ENCODE peak calls at places on chromosomes 2 and 18, in four cellular contexts. One of them, this sample, is unnamed.

GRCh38 chr2:181876614-181877063 is 14.9 kb upstream of the ITPRID2 start:
- DNase-seq in H9: no peak
- DNase-seq in mesendoderm: no peak
- DNase-seq in H1: no peak
- DNase-seq in this sample: peak; percentile 68

GRCh38 chr2:28252308-28252707 is 140.3 kb upstream of the FOSL2 start:
- DNase-seq in H1: no peak
- DNase-seq in H9: no peak
- DNase-seq in mesendoderm: no peak
- DNase-seq in this sample: no peak

GRCh38 chr2:14628906-14629305 is 3.6 kb upstream of the LRATD1 start:
- DNase-seq in H1: no peak
- DNase-seq in mesendoderm: no peak
- DNase-seq in H9: no peak
- DNase-seq in this sample: no peak

GRCh38 chr2:146295080-146295670 is 1549.7 kb upstream of the ACVR2A start:
- DNase-seq in H1: no peak
- DNase-seq in mesendoderm: peak; percentile 36
- DNase-seq in H9: no peak
- DNase-seq in this sample: no peak

GRCh38 chr18:9419956-9420631 is 55.2 kb upstream of the RALBP1 start:
- DNase-seq in H1: no peak
- DNase-seq in mesendoderm: no peak
- DNase-seq in H9: no peak
- DNase-seq in this sample: peak; percentile 33

GRCh38 chr2:216621292-216621691 is 11.9 kb upstream of the IGFBP2 start:
- DNase-seq in H1: no peak
- DNase-seq in mesendoderm: no peak
- DNase-seq in H9: no peak
- DNase-seq in this sample: no peak

GRCh38 chr2:174878537-174879147 is 114.4 kb upstream of the CHRNA1 start:
- DNase-seq in H1: no peak
- DNase-seq in mesendoderm: no peak
- DNase-seq in H9: no peak
- DNase-seq in this sample: peak; percentile 49

GRCh38 chr2:102239344-102239743 is 52.5 kb downstream of the IL1RL2 start:
- DNase-seq in H1: no peak
- DNase-seq in mesendoderm: no peak
- DNase-seq in H9: no peak
- DNase-seq in this sample: no peak

GRCh38 chr2:233422050-233422639 is 67.9 kb downstream of the DGKD start:
- DNase-seq in H9: no peak
- DNase-seq in H1: peak; percentile 42
- DNase-seq in mesendoderm: no peak
- DNase-seq in this sample: no peak

GRCh38 chr18:38688402-38688801 is 1122.8 kb upstream of the CELF4 start:
- DNase-seq in H1: no peak
- DNase-seq in H9: no peak
- DNase-seq in mesendoderm: no peak
- DNase-seq in this sample: no peak

GRCh38 chr2:136932700-136933099 is 167.4 kb downstream of the THSD7B start:
- DNase-seq in H1: peak; percentile 50
- DNase-seq in mesendoderm: peak; percentile 72
- DNase-seq in H9: peak; percentile 45
- DNase-seq in this sample: no peak

GRCh38 chr2:4340536-4340935 is 637.2 kb downstream of the DCDC2C start:
- DNase-seq in H1: no peak
- DNase-seq in H9: no peak
- DNase-seq in mesendoderm: no peak
- DNase-seq in this sample: no peak

GRCh38 chr2:71933467-71934319 is 214.0 kb downstream of the CYP26B1 start:
- DNase-seq in H1: peak; percentile 35
- DNase-seq in mesendoderm: peak; percentile 72
- DNase-seq in H9: peak; percentile 34
- DNase-seq in this sample: no peak

GRCh38 chr18:7980136-7980535 is 413.0 kb downstream of the PTPRM start:
- DNase-seq in H1: peak; percentile 55
- DNase-seq in H9: peak; percentile 47
- DNase-seq in mesendoderm: peak; percentile 57
- DNase-seq in this sample: no peak

GRCh38 chr2:151277011-151277410 is 12.5 kb downstream of the NMI start:
- DNase-seq in mesendoderm: no peak
- DNase-seq in H1: no peak
- DNase-seq in H9: no peak
- DNase-seq in this sample: no peak

GRCh38 chr2:124254621-124255020 is 229.5 kb downstream of the CNTNAP5 start:
- DNase-seq in H1: no peak
- DNase-seq in H9: no peak
- DNase-seq in mesendoderm: no peak
- DNase-seq in this sample: peak; percentile 21

GRCh38 chr2:4909486-4909885 is 782.7 kb upstream of the SOX11 start:
- DNase-seq in mesendoderm: no peak
- DNase-seq in H1: no peak
- DNase-seq in H9: no peak
- DNase-seq in this sample: no peak

GRCh38 chr2:46850742-46851141 is 64.9 kb downstream of the MCFD2 start:
- DNase-seq in mesendoderm: no peak
- DNase-seq in H1: no peak
- DNase-seq in H9: no peak
- DNase-seq in this sample: peak; percentile 97

GRCh38 chr2:98383166-98383565 is 36.9 kb downstream of the CNGA3 start:
- DNase-seq in H1: peak; percentile 37
- DNase-seq in H9: no peak
- DNase-seq in mesendoderm: peak; percentile 67
- DNase-seq in this sample: no peak

GRCh38 chr18:12307251-12307736 is 747 bp upstream of the TUBB6 start:
- DNase-seq in mesendoderm: peak; percentile 71
- DNase-seq in H9: no peak
- DNase-seq in H1: no peak
- DNase-seq in this sample: peak; percentile 76

GRCh38 chr18:4108016-4108415 is 347.1 kb downstream of the DLGAP1 start:
- DNase-seq in H9: no peak
- DNase-seq in mesendoderm: peak; percentile 74
- DNase-seq in H1: no peak
- DNase-seq in this sample: no peak

GRCh38 chr2:101753207-101753616 is 55.7 kb downstream of the MAP4K4 start:
- DNase-seq in H9: no peak
- DNase-seq in mesendoderm: no peak
- DNase-seq in H1: no peak
- DNase-seq in this sample: peak; percentile 46

GRCh38 chr18:34223164-34223892 is 1.4 kb downstream of the NOL4 start:
- DNase-seq in H9: peak; percentile 76
- DNase-seq in H1: peak; percentile 82
- DNase-seq in mesendoderm: peak; percentile 71
- DNase-seq in this sample: no peak

GRCh38 chr2:119766944-119767343 is 7.2 kb downstream of the PTPN4 start:
- DNase-seq in mesendoderm: peak; percentile 30
- DNase-seq in H9: no peak
- DNase-seq in H1: no peak
- DNase-seq in this sample: no peak

GRCh38 chr18:70421471-70421870 is 132.6 kb downstream of the SOCS6 start:
- DNase-seq in H1: no peak
- DNase-seq in mesendoderm: no peak
- DNase-seq in H9: no peak
- DNase-seq in this sample: peak; percentile 45

GRCh38 chr18:31617029-31617717 is 25.5 kb downstream of the TTR start:
- DNase-seq in H9: no peak
- DNase-seq in H1: no peak
- DNase-seq in mesendoderm: no peak
- DNase-seq in this sample: no peak

GRCh38 chr2:57981369-57981768 is 65.2 kb upstream of the VRK2 start:
- DNase-seq in mesendoderm: no peak
- DNase-seq in H9: no peak
- DNase-seq in H1: no peak
- DNase-seq in this sample: peak; percentile 61

GRCh38 chr18:58064406-58064998 is 20.5 kb downstream of the NEDD4L start:
- DNase-seq in mesendoderm: no peak
- DNase-seq in H1: no peak
- DNase-seq in H9: no peak
- DNase-seq in this sample: peak; percentile 39

GRCh38 chr2:63861220-63861822 is 19.6 kb downstream of the UGP2 start:
- DNase-seq in H1: no peak
- DNase-seq in mesendoderm: peak; percentile 81
- DNase-seq in H9: no peak
- DNase-seq in this sample: peak; percentile 58

GRCh38 chr2:39696072-39696471 is 30.4 kb downstream of the TMEM178A start:
- DNase-seq in mesendoderm: peak; percentile 87
- DNase-seq in H9: no peak
- DNase-seq in H1: no peak
- DNase-seq in this sample: peak; percentile 93

GRCh38 chr2:227877359-227878309 is 6.2 kb downstream of the DAW1 start:
- DNase-seq in mesendoderm: no peak
- DNase-seq in H9: no peak
- DNase-seq in H1: no peak
- DNase-seq in this sample: no peak

DNA sequence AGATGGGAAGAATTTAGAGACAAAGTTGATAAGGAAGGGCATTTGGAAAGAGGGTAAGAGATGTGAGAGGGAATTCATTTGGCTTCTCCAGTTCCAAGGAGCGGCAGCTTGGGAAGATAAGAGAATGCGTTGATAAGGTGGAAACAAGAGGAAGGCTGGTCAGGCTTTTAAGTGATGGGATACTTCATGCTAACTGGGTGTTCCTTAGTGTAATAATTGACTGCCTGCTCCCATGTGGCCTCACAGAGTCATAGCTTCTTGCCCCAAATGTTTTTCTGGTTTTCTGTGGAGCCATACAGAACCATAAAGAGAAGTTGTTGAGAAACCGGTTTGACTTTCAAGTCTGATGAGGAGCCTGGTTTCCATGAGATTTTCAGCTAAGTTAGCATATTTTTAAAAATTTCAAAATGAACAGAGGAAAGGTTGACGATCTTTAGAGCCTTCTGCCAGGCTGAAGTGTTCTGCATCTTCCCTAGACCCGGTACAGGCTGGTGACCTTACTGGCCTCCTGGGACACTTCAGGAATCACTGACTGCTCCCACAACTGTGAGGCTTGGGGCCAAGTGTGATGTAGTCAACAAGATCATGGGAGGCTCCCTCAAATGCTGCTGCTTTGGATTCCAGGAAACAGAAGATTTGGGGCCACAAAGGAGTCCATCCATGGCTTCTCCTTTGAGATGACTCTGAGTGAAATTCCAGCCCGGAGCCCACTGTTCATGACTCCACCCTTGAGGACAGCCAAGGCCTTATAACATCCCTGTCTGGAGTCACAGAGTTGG is 97.6 kb upstream of the ZFP36L2 start:
- DNase-seq in H9: no peak
- DNase-seq in mesendoderm: peak; percentile 59
- DNase-seq in H1: no peak
- DNase-seq in this sample: no peak
- H3K4ac ChIP-seq in H9: no peak overlapping the region
- H3K4ac ChIP-seq in mesendoderm: no peak overlapping the region
- H3K4ac ChIP-seq in H1: no peak overlapping the region
- H3K4ac ChIP-seq in this sample: no peak overlapping the region

DNA sequence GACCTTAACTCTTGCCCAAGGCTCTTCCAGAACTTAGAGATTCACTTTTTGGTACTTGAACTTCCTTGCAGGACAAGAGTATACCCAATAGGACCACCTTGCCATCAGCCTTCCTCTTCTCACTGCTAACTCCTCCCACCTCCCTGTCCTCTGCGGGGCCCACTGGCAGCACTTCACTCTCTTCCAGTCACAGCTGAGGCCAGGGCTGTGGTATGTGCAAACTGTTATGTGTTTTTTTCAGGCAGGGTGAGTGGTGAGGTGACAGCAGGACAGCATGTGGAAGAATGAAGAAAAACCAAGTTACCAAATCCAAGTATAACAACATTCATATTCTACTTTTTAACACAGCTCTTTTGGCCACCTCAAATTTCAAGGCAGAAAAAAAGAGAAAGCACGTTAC is 605.1 kb upstream of the SYT4 start:
- DNase-seq in mesendoderm: no peak
- DNase-seq in H9: no peak
- DNase-seq in H1: no peak
- DNase-seq in this sample: no peak
- H3K56ac ChIP-seq in mesendoderm: no peak overlapping the region
- H3K56ac ChIP-seq in H9: no peak overlapping the region
- H3K56ac ChIP-seq in H1: no peak overlapping the region
- H3K56ac ChIP-seq in this sample: no peak overlapping the region

GRCh38 chr18:50398099-50398498 is 23.3 kb downstream of the SKA1 start:
- DNase-seq in H9: no peak
- DNase-seq in H1: no peak
- DNase-seq in mesendoderm: peak; percentile 74
- DNase-seq in this sample: no peak
- H4K8ac ChIP-seq in H9: no peak overlapping the region
- H4K8ac ChIP-seq in H1: no peak overlapping the region
- H4K8ac ChIP-seq in mesendoderm: no peak overlapping the region
- H4K8ac ChIP-seq in this sample: no peak overlapping the region

GRCh38 chr2:118014492-118014824 is 588 bp upstream of the CCDC93 start:
- DNase-seq in mesendoderm: no peak
- DNase-seq in H1: no peak
- DNase-seq in H9: no peak
- DNase-seq in this sample: no peak

GRCh38 chr2:118016911-118017310 is 3.0 kb upstream of the CCDC93 start:
- DNase-seq in mesendoderm: no peak
- DNase-seq in H1: no peak
- DNase-seq in H9: no peak
- DNase-seq in this sample: no peak

GRCh38 chr2:118013221-118013723 is 598 bp downstream of the CCDC93 start:
- DNase-seq in H9: peak; percentile 48
- DNase-seq in H1: peak; percentile 71
- DNase-seq in mesendoderm: peak; percentile 40
- DNase-seq in this sample: no peak

GRCh38 chr2:118012778-118013177 is 1.1 kb downstream of the CCDC93 start:
- DNase-seq in mesendoderm: peak; percentile 21
- DNase-seq in H1: no peak
- DNase-seq in H9: no peak
- DNase-seq in this sample: no peak

GRCh38 chr2:118013724-118014491 is at the start of gene CCDC93:
- DNase-seq in H1: peak; percentile 92
- DNase-seq in mesendoderm: peak; percentile 91
- DNase-seq in H9: peak; percentile 89
- DNase-seq in this sample: peak; percentile 76
- H3K4ac ChIP-seq in H1: peak within 1 kb of the TSS; percentile 76
- H3K4ac ChIP-seq in mesendoderm: no peak within 1 kb of the TSS
- H3K4ac ChIP-seq in H9: no peak within 1 kb of the TSS
- H3K4ac ChIP-seq in this sample: peak within 1 kb of the TSS; percentile 52

This sample was measured in IMR-90.